ENCODE peak calls at places on chromosomes 12 and 14, in four cellular contexts. P, K, G and C are unnamed samples.

GRCh38 chr14:66405158-66405557 is 81.0 kb upstream of the CCDC196 start:
- DNase-seq in K (no peak), G (no peak), P (no peak), C (no peak)

GRCh38 chr12:4039927-4040326 is 166.7 kb upstream of the PARP11 start:
- DNase-seq in G (no peak), K (no peak), P (no peak), C (no peak)

GRCh38 chr12:53652366-53652765 is 23.5 kb downstream of the ATP5MC2 start:
- DNase-seq in P (no peak), K (no peak), G (no peak), C (no peak)

GRCh38 chr14:77084991-77085390 is 13.1 kb upstream of the CIPC start:
- DNase-seq in P (no peak), K (no peak), G (no peak), C (no peak)

GRCh38 chr12:42588981-42589464 is 523 bp downstream of the PRICKLE1 start:
- DNase-seq in G (peak; percentile 29), K (peak; percentile 55), P (no peak), C (no peak)

GRCh38 chr14:21768116-21768874 is 94.7 kb upstream of the OR4E1 start:
- DNase-seq in P (peak; percentile 32), K (no peak), G (peak; percentile 41), C (no peak)

GRCh38 chr12:730550-730949 is 21.8 kb upstream of the WNK1 start:
- DNase-seq in G (no peak), K (no peak), P (no peak), C (no peak)

GRCh38 chr12:89439946-89440345 is 84.7 kb downstream of the GALNT4 start:
- DNase-seq in K (no peak), P (no peak), G (no peak), C (no peak)

GRCh38 chr14:49489341-49489740 is 96.8 kb downstream of the RPS29 start:
- DNase-seq in K (no peak), G (no peak), P (no peak), C (no peak)

GRCh38 chr14:92993302-92993701 is 70.4 kb downstream of the CHGA start:
- DNase-seq in P (no peak), K (peak; percentile 57), G (no peak), C (no peak)

GRCh38 chr12:26177303-26177702 is 18.1 kb upstream of the SSPN start:
- DNase-seq in G (no peak), K (no peak), P (no peak), C (no peak)

GRCh38 chr14:98198385-98198784 is 1073.6 kb downstream of the BCL11B start:
- DNase-seq in G (no peak), K (no peak), P (no peak), C (peak; percentile 54)

GRCh38 chr14:21467620-21468019 is 9.1 kb downstream of the RAB2B start:
- DNase-seq in G (peak; percentile 39), K (no peak), P (no peak), C (no peak)

GRCh38 chr14:72387727-72388126 is 455.5 kb downstream of the RGS6 start:
- DNase-seq in G (no peak), P (no peak), K (no peak), C (no peak)

GRCh38 chr14:95125156-95125555 is 32.2 kb downstream of the DICER1 start:
- DNase-seq in K (no peak), P (no peak), G (peak; percentile 96), C (no peak)

GRCh38 chr14:95127531-95127911 is 29.8 kb downstream of the DICER1 start:
- DNase-seq in P (no peak), G (no peak), K (no peak), C (no peak)

GRCh38 chr14:95128140-95128539 is 29.2 kb downstream of the DICER1 start:
- DNase-seq in G (no peak), K (no peak), P (no peak), C (no peak)

GRCh38 chr14:95125951-95126350 is 31.4 kb downstream of the DICER1 start:
- DNase-seq in G (peak; percentile 73), P (no peak), K (no peak), C (no peak)

DNA sequence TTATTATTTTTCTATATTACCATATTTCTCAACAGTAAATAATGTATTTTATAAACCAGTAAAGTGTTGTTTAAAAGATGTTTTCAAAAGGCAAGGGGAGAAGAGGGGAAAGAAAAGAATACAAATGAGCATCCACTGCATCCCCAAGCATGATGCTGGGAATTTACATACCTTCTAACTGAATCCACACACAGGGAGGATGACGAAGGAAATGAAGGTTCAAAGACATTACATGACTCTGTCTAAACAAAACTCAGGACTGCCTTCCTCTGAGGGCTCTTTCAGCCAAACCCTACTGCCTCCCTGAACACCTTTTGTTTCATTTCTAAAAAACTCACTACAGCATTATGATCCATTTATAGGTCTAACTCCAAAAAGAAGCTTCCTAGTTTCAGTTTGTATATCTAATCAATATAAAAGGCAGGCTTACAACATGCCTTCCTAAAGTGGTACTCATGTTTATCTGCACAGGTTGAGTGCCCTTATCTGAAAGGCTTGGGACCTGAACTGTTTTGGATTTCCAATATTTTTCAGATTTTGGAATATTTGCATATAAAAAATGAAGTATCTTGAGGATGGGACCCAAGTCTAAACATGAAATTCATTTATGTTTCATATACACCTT is 30.3 kb downstream of the DICER1 start:
- DNase-seq in P (no peak), K (no peak), G (no peak), C (no peak)
- H3K36me3 ChIP-seq in P (no peaks in the 10 kb centered on the region), K (no peaks in the 10 kb centered on the region), G (peaks cover 56% of the 10 kb centered on the region), C (peaks cover 19% of the 10 kb centered on the region)

GRCh38 chr12:69252033-69252432 is 12.7 kb downstream of the CPSF6 start:
- DNase-seq in G (peak; percentile 27), P (no peak), K (no peak), C (no peak)
- H3K36me3 ChIP-seq in G (peaks cover 63% of the 10 kb centered on the region), P (peaks cover 16% of the 10 kb centered on the region), K (peaks cover 4% of the 10 kb centered on the region), C (peaks cover 13% of the 10 kb centered on the region)

DNA sequence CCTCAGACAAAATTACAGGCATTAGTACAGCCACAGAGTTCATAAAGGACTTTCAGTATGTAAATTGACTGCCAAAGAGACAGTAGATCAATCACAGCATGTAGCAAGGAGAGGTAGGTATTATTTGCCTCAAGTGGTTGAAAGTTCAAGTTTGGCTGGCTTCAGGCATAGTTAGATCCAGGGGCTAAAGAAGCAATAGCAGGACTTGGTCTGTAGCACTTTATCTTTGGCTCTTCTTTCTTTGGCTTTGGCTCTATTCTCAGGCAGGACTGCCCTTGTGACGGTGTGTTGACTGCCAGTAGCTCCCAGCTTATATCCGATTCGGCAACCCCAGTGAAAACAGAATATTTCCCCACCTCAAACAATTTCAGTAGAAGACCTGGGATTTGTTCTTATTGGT is 346.0 kb upstream of the TBX3 start:
- DNase-seq in G (no peak), K (no peak), P (no peak), C (no peak)
- H3K36me3 ChIP-seq in G (no peaks in the 10 kb centered on the region), K (no peaks in the 10 kb centered on the region), P (no peaks in the 10 kb centered on the region), C (no peaks in the 10 kb centered on the region)

DNA sequence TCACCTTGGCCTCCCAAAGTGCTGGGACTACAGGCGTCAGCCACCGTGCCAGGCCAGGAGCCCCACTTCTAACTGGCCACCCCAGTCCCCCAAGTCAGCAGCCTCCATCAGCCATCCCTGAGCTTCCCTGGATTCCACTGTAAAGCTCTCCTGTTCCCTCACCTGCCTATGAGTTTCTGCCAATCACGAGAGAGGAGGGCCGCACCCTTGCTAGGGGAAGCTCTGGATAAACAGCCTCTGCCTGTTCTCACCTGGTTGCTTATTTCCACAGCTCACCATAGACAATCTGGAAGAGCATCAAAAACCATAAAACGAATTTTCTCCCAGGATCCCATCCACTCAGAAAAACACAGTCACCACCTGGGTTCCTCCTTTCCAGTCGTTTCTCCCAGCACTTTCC is 5.0 kb downstream of the CDCA4 start:
- DNase-seq in G (no peak), P (no peak), K (no peak), C (no peak)
- H3K36me3 ChIP-seq in G (peaks cover 48% of the 10 kb centered on the region), P (peaks cover 33% of the 10 kb centered on the region), K (no peaks in the 10 kb centered on the region), C (peaks cover 11% of the 10 kb centered on the region)

DNA sequence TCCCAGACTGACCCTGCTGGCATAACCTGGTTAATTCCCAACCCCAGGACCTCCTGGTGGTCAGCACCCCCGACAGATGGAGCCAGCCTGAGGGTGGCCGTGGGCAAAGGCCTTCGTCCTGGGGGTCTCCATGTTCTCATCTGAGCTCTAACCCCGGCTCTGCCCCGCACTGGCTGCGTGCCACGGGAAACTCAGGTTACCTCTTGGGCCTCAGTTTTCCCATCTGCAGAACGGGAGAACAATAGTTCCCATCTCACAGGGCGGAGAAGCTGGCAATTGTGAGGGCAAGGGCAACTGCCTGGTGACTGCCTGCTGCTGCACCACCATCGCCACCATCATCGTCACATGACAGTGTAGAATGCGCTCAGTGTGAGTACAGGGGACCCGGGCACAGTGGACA is 77.9 kb downstream of the RFLNA start:
- DNase-seq in P (no peak), G (no peak), K (no peak), C (no peak)
- H3K36me3 ChIP-seq in P (no peaks in the 10 kb centered on the region), G (peaks cover 66% of the 10 kb centered on the region), K (peaks cover 18% of the 10 kb centered on the region), C (peaks cover 10% of the 10 kb centered on the region)

GRCh38 chr12:76368230-76368629 is 20.0 kb upstream of the BBS10 start:
- DNase-seq in P (no peak), G (no peak), K (no peak), C (no peak)

GRCh38 chr12:76360316-76360715 is 12.1 kb upstream of the BBS10 start:
- DNase-seq in P (no peak), K (no peak), G (no peak), C (no peak)

GRCh38 chr12:76366163-76366562 is 17.9 kb upstream of the BBS10 start:
- DNase-seq in K (no peak), P (no peak), G (no peak), C (no peak)
- H3K36me3 ChIP-seq in K (peaks cover 38% of the 10 kb centered on the region), P (peaks cover 18% of the 10 kb centered on the region), G (peaks cover 63% of the 10 kb centered on the region), C (peaks cover 18% of the 10 kb centered on the region)

GRCh38 chr12:57496822-57497221 is 9.0 kb downstream of the MARS1 start:
- DNase-seq in K (no peak), G (no peak), P (no peak), C (no peak)
- H3K36me3 ChIP-seq in K (peaks cover 28% of the 10 kb centered on the region), G (peaks cover 79% of the 10 kb centered on the region), P (peaks cover 52% of the 10 kb centered on the region), C (peaks cover 43% of the 10 kb centered on the region)

DNA sequence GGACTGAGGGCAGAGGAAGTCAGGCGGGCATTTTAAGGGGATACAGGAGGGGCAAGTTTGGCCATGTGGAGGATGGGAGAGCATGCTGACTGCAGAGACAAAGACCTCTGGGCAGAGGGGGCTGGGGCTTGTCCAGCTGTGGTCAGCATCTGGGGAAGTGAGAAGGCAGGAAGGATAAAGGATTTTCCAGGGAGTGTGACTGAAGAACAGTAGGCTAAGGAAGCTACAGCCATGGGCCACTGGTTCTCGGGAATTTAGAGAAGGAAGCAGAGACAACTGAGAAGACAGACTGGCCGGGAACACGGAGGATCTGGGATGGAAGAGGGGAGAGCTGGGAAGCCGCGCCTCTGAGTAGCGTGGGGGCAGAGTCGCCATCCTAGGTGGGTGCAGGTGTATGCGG is 7.0 kb upstream of the PGAM5 start:
- DNase-seq in P (no peak), G (no peak), K (no peak), C (no peak)
- H3K36me3 ChIP-seq in P (peaks cover 13% of the 10 kb centered on the region), G (peaks cover 26% of the 10 kb centered on the region), K (no peaks in the 10 kb centered on the region), C (no peaks in the 10 kb centered on the region)